ENCODE peak calls at places on chromosome 11, in eight cellular contexts. B is right atrium auricular region; Y is right lobe of liver; E is naive thymus-derived CD4-positive, alpha-beta T cell; J is endothelial cell of umbilical vein; A is left ventricle myocardium inferior; D is aorta; G is psoas muscle. T is an unnamed sample.

GRCh38 chr11:28009383-28009782 is 98.6 kb downstream of the KIF18A start:
- DNase-seq in D (no peak), E (no peak), J (no peak), A (no peak), Y (no peak), B (no peak), G (no peak), T (no peak)

GRCh38 chr11:61760946-61761345 is 8.5 kb downstream of the MYRF start:
- DNase-seq in G (no peak), D (no peak), A (no peak), E (no peak), B (no peak), J (no peak), Y (no peak), T (no peak)

GRCh38 chr11:71267807-71268421 is 15.5 kb upstream of the SHANK2 start:
- DNase-seq in G (no peak), J (no peak), E (no peak), A (no peak), B (peak), D (peak), Y (no peak), T (no peak)

GRCh38 chr11:1397146-1397861 is 7.6 kb downstream of the BRSK2 start:
- DNase-seq in E (no peak), Y (no peak), A (no peak), D (no peak), B (no peak), G (peak), J (no peak), T (no peak)

GRCh38 chr11:47351159-47352126 is 1.1 kb downstream of the MYBPC3 start:
- DNase-seq in J (no peak), A (peak), D (no peak), Y (no peak), B (no peak), G (no peak), E (no peak), T (no peak)

GRCh38 chr11:11171854-11172253 is 181.2 kb downstream of the CSNK2A3 start:
- DNase-seq in J (no peak), A (no peak), G (no peak), B (no peak), D (no peak), Y (no peak), E (no peak), T (no peak)

GRCh38 chr11:12863605-12864121 is 145.5 kb upstream of the RASSF10 start:
- DNase-seq in J (no peak), A (no peak), Y (no peak), B (no peak), E (no peak), G (no peak), D (no peak), T (no peak)

GRCh38 chr11:110984147-110984546 is 261.4 kb upstream of the POU2AF2 start:
- DNase-seq in J (no peak), D (no peak), E (no peak), Y (no peak), A (no peak), G (no peak), B (no peak), T (no peak)

GRCh38 chr11:73652046-73652730 is 5.8 kb downstream of the PLEKHB1 start:
- DNase-seq in J (peak), B (no peak), D (no peak), E (no peak), Y (no peak), A (no peak), G (no peak), T (no peak)

GRCh38 chr11:86931965-86932332 is 23.2 kb downstream of the FZD4 start:
- DNase-seq in A (no peak), B (no peak), Y (no peak), D (no peak), J (peak), E (no peak), G (no peak), T (no peak)

GRCh38 chr11:2794947-2795346 is 90.6 kb downstream of the CDKN1C start:
- DNase-seq in E (no peak), J (no peak), Y (peak), A (no peak), D (peak), G (peak), B (no peak), T (no peak)

GRCh38 chr11:20105427-20105826 is 54.8 kb downstream of the DBX1 start:
- DNase-seq in B (no peak), A (no peak), E (no peak), J (no peak), Y (no peak), G (no peak), D (no peak), T (no peak)

GRCh38 chr11:88300888-88301477 is 36.6 kb downstream of the CTSC start:
- DNase-seq in A (no peak), D (no peak), B (no peak), E (no peak), Y (no peak), G (no peak), J (no peak), T (no peak)

GRCh38 chr11:36777302-36777701 is 179.3 kb upstream of the RAG2 start:
- DNase-seq in E (no peak), D (no peak), Y (no peak), B (no peak), A (no peak), G (no peak), J (no peak), T (no peak)

GRCh38 chr11:1844221-1845094 is 5.7 kb downstream of the TNNI2 start:
- DNase-seq in J (no peak), B (peak), G (peak), Y (peak), A (peak), E (no peak), D (no peak), T (no peak)

GRCh38 chr11:44618561-44619425 is 53.3 kb downstream of the CD82 start:
- DNase-seq in J (no peak), G (no peak), Y (peak), B (no peak), E (peak), D (peak), A (peak), T (peak)

GRCh38 chr11:40292636-40293585 is 1166.5 kb downstream of the LRRC4C start:
- DNase-seq in E (no peak), A (no peak), B (no peak), Y (no peak), D (no peak), G (peak), J (no peak), T (no peak)

GRCh38 chr11:113446112-113446511 is 29.1 kb downstream of the DRD2 start:
- DNase-seq in J (no peak), E (no peak), A (no peak), G (no peak), B (no peak), Y (no peak), D (no peak), T (no peak)

GRCh38 chr11:99425596-99425995 is 404.8 kb downstream of the CNTN5 start:
- DNase-seq in B (no peak), E (no peak), Y (no peak), G (peak), J (no peak), D (no peak), A (no peak), T (no peak)

GRCh38 chr11:131465746-131466145 is 95.3 kb downstream of the NTM start:
- DNase-seq in B (no peak), J (no peak), E (no peak), G (no peak), A (no peak), D (no peak), Y (no peak), T (no peak)

GRCh38 chr11:11898648-11899047 is 56.9 kb downstream of the USP47 start:
- DNase-seq in Y (no peak), J (no peak), D (no peak), A (no peak), E (no peak), G (no peak), B (no peak), T (no peak)

GRCh38 chr11:100860318-100860896 is 173.3 kb downstream of the ARHGAP42 start:
- DNase-seq in D (no peak), G (no peak), A (no peak), Y (no peak), E (no peak), J (no peak), B (no peak), T (no peak)
- H3K4me3 ChIP-seq in D (no peak), G (no peak), A (no peak), Y (no peak), E (no peak), J (no peak), B (no peak), T (no peak)

GRCh38 chr11:122690801-122691649 is 35.5 kb downstream of the UBASH3B start:
- DNase-seq in G (no peak), A (no peak), D (no peak), J (peak), B (no peak), Y (no peak), E (no peak), T (no peak)
- H3K27ac ChIP-seq in G (peak), A (peak), D (no peak), J (peak), B (peak), Y (peak), E (peak), T (no peak)

GRCh38 chr11:75241906-75242644 is 1.5 kb downstream of the TPBGL start:
- DNase-seq in A (no peak), G (no peak), J (no peak), B (no peak), E (no peak), Y (no peak), D (no peak), T (no peak)
- H3K4me3 ChIP-seq in A (peak), G (peak), J (no peak), B (peak), E (peak), Y (peak), D (no peak), T (peak)

DNA sequence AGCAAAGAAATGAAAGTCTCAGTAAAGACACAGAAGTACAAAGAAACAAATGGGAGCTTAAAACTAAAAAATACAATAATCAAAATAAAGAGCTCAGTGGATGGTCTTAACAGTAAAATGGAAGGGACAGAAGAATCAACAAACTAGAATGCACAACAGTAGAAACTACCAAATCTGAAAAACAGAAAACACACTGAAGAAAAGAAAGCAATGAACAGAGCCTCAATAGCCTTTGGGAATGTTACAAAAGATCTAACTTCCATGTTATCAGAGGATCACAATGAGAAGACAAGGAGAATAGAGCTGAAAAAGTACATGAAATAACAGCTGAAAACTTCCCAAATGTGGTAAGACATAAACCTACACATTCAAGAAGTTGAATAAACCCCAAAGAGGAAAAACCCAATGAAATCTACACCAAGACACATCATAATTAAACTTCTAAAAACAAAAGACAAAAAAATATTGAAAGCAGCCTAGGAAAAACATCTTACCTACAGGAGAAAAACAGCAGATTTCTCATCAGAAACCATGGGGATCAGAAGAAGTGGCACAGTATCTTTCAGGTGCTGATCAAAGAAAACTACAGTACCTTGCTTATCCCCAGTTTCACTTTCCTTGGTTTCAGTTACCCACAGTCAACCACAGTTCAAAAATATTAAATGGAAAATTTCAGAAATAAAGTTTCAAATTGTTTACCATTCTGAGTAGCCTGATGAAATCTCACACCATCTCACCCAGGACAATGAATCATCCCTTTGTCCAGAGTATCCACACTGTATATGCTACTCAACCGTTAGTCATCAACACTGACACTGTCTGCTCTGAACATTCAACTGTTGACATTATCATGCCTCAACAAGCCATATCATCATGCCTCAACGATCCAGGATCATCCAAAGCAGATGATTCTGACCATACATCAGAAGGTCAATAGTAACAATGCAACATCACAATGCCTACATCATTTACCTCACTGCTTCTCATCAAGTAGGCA is 22.2 kb downstream of the RRAS2 start:
- DNase-seq in Y (no peak), A (no peak), G (no peak), B (no peak), J (peak), E (no peak), D (no peak), T (no peak)
- H3K27ac ChIP-seq in Y (no peak), A (no peak), G (peak), B (no peak), J (peak), E (no peak), D (no peak), T (no peak)

GRCh38 chr11:46238967-46239800 is 38.3 kb upstream of the CREB3L1 start:
- DNase-seq in G (peak), A (peak), Y (peak), B (peak), D (peak), J (peak), E (peak), T (peak)
- H3K4me3 ChIP-seq in G (peak), A (peak), Y (peak), B (peak), D (no peak), J (peak), E (peak), T (peak)

DNA sequence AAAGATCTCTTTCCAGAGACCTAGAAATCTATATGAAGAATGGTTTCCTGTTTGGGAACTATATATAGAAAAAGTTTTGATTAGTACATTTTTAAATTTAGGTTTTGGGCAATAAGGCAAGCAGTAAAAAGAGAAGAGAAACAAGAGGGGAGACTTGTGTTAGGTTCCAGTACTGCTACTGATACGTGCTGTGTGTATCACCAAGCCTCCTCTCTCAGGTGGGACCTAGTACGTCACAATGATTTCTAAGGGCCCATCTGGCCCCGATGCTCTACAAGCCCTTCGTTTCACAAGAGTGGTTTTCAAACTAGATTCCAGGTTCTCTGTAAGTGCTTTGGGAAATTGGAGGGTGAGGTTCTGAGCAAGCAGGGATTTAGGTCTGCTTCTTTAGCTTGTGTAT is 39.2 kb downstream of the USP35 start:
- DNase-seq in J (no peak), G (no peak), A (no peak), B (peak), E (no peak), Y (no peak), D (no peak), T (no peak)
- H3K27ac ChIP-seq in J (no peak), G (no peak), A (no peak), B (no peak), E (no peak), Y (no peak), D (no peak), T (no peak)

DNA sequence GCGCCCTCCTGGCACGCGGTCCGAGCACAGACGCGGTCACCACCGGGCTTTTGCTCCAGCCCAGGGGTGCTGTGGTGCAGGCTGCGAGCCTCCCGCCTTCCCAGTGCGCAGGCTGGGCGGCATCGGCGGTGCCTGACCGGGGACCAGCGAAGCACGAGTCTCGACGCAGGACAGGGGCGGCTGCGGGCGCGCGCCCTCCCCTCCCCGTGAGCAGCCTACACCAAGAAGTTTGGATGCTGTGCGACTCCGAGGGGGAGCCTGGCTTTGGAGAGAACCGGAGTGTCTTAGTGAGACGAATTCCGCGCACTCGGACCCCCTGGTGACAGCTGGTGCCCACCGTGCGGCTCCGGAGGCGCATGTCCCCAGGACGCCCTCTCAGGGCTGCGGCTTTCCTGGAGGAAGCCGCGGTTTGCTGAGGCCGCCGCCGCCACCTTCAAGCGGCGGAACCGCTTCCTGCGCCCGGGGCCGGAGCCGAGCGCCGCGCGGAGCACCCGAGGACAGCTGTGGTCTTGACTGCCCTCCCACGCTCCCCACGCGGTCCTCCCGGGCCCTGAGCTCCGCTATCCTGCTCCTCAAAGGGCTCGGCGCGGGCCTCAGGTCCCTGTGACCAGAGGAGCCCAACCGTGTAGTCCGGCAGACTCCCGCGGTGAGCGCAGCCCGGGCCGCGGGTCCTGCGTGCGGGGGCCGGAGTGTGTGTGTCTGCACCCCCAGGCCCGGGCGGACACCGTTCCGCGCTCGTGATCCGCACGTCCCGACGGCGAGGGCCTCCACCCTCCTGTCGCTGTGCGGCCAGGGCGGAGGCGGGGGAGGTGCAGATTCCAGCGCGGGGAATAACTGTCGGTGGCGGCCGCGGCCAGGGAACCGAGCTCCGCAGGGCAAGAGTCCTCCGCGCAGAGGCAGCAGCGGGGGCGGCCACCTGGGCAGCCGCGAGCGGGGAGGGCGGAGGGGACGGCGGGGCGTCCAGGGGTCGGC is 1.7 kb downstream of the FGF3 start:
- DNase-seq in E (no peak), D (no peak), Y (peak), G (no peak), A (no peak), J (no peak), B (no peak), T (no peak)
- H3K4me3 ChIP-seq in E (no peak), D (no peak), Y (no peak), G (peak), A (peak), J (no peak), B (peak), T (peak)

DNA sequence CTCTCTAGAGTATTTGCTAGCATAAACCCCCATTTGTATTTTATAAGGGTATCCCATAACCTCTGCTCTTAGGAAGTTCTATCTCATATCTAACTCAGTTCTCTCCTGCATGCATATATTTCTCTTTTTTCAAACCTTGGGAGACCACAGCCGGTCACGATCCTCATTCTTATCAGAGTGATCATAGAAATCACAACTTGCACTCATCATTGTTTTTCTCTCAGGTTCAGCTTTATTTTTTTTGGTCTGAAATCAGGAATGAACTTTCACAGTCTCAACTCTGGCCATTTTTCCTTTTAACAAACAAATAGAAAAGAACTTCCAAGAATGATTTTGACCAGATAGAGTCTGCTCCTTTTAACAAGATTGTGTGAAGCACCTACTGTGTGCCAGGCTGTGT is 98.6 kb upstream of the BLID start:
- DNase-seq in G (no peak), A (no peak), B (no peak), E (no peak), Y (no peak), D (no peak), J (no peak), T (no peak)
- H3K27ac ChIP-seq in G (no peak), A (peak), B (peak), E (no peak), Y (no peak), D (no peak), J (no peak), T (peak)